ENCODE peak calls at places on chromosomes 6 and 20, in ten cellular contexts. H is iPS-NIHi11; F is ACHN; J is adrenal gland; D is hepatocyte; G is B cell; C is AG08396; L is stimulated activated effector memory CD8-positive, alpha-beta T cell treated with anti-CD3 and anti-CD28 coated beads, Interleukin-12 subunit alpha, Interleukin-12 subunit beta, amount 100 ng/mL, for 72 hours; Q is progenitor cell of endocrine pancreas; W is T-cell. O is an unnamed sample.

GRCh38 chr6:111711476-111711875 is 105.8 kb upstream of the TRAF3IP2 start:
- DNase-seq in W (no peak), H (peak; percentile 33), J (no peak), G (no peak), L (no peak), D (no peak), C (no peak), F (no peak), Q (no peak), O (no peak)

GRCh38 chr6:169887529-169888140 is 136.2 kb downstream of the ERMARD start:
- DNase-seq in H (no peak), W (no peak), L (no peak), G (no peak), D (no peak), F (no peak), C (no peak), Q (no peak), J (no peak), O (no peak)

GRCh38 chr20:38961530-38962043 is 557 bp upstream of the DHX35 start:
- DNase-seq in L (peak; percentile 42), F (no peak), C (no peak), W (no peak), H (peak; percentile 24), D (no peak), J (peak; percentile 17), Q (no peak), G (no peak), O (no peak)

GRCh38 chr6:44194326-44194725 is 22.4 kb upstream of the MYMX start:
- DNase-seq in J (no peak), W (no peak), G (no peak), L (no peak), F (no peak), D (no peak), Q (no peak), H (no peak), C (peak; percentile 2), O (no peak)

GRCh38 chr20:22711981-22712755 is 127.8 kb upstream of the FOXA2 start:
- DNase-seq in F (no peak), J (no peak), C (no peak), D (no peak), Q (no peak), L (no peak), H (no peak), G (no peak), W (no peak), O (no peak)

GRCh38 chr6:170021579-170021978 is 269.3 kb downstream of the DLL1 start:
- DNase-seq in H (no peak), L (no peak), Q (no peak), D (no peak), C (no peak), W (no peak), G (no peak), F (no peak), J (no peak), O (no peak)

GRCh38 chr6:68225729-68226128 is 409.4 kb upstream of the ADGRB3 start:
- DNase-seq in W (no peak), C (no peak), Q (no peak), G (no peak), H (no peak), J (no peak), L (no peak), D (no peak), F (no peak), O (no peak)

GRCh38 chr6:116764557-116764960 is 960 bp downstream of the FAM162B start:
- DNase-seq in J (peak; percentile 19), H (peak; percentile 45), F (no peak), L (no peak), G (no peak), D (peak; percentile 20), Q (peak; percentile 10), W (no peak), C (peak; percentile 41), O (no peak)

GRCh38 chr6:90780141-90780540 is 193.3 kb upstream of the MAP3K7 start:
- DNase-seq in G (no peak), W (no peak), H (no peak), L (no peak), D (no peak), J (no peak), Q (no peak), F (no peak), C (no peak), O (no peak)

GRCh38 chr6:5159162-5159561 is 74.0 kb downstream of the PPP1R3G start:
- DNase-seq in D (no peak), W (no peak), C (no peak), F (no peak), G (no peak), J (no peak), H (no peak), L (no peak), Q (no peak), O (no peak)

GRCh38 chr20:62740286-62741141 is 31.9 kb downstream of the NTSR1 start:
- DNase-seq in D (peak; percentile 51), J (no peak), H (no peak), W (peak; percentile 53), F (peak; percentile 62), Q (no peak), L (peak; percentile 92), G (peak; percentile 80), C (peak; percentile 66), O (peak; percentile 60)

GRCh38 chr6:36756761-36757160 is 59.1 kb downstream of the RAB44 start:
- DNase-seq in G (no peak), C (no peak), Q (no peak), L (no peak), J (no peak), F (no peak), D (no peak), H (no peak), W (no peak), O (no peak)

GRCh38 chr6:109483744-109484075 is 691 bp upstream of the ZBTB24 start:
- DNase-seq in H (no peak), L (no peak), C (no peak), G (no peak), D (no peak), W (no peak), F (no peak), J (no peak), Q (no peak), O (no peak)

GRCh38 chr6:134041093-134041492 is 11.3 kb downstream of the SLC2A12 start:
- DNase-seq in C (peak; percentile 55), D (peak; percentile 20), J (no peak), L (no peak), H (peak; percentile 37), W (no peak), Q (no peak), F (no peak), G (no peak), O (no peak)

GRCh38 chr20:54433653-54434052 is 41.7 kb upstream of the DOK5 start:
- DNase-seq in G (no peak), Q (no peak), C (no peak), J (no peak), F (no peak), D (no peak), L (no peak), W (no peak), H (no peak), O (no peak)

GRCh38 chr6:35139924-35140524 is 1.1 kb downstream of the TCP11 start:
- DNase-seq in W (no peak), G (peak; percentile 62), C (peak; percentile 57), Q (no peak), L (peak; percentile 61), H (peak; percentile 66), D (peak; percentile 78), J (peak; percentile 38), F (peak; percentile 46), O (peak; percentile 9)

GRCh38 chr6:108127826-108128225 is 38.0 kb upstream of the NR2E1 start:
- DNase-seq in G (no peak), L (no peak), D (peak; percentile 71), Q (no peak), W (no peak), H (no peak), C (peak; percentile 65), J (no peak), F (no peak), O (no peak)

GRCh38 chr20:12984863-12985262 is 23.9 kb upstream of the SPTLC3 start:
- DNase-seq in L (no peak), D (no peak), J (no peak), W (no peak), C (no peak), Q (no peak), F (no peak), H (no peak), G (no peak), O (no peak)

GRCh38 chr6:32700391-32701040 is 34.1 kb upstream of the HLA-DQB1 start:
- DNase-seq in F (peak; percentile 47), C (peak; percentile 39), L (peak; percentile 55), G (peak; percentile 44), D (peak; percentile 78), H (peak; percentile 40), W (no peak), Q (peak; percentile 17), J (peak; percentile 46), O (no peak)

GRCh38 chr6:5036309-5036708 is 32.5 kb upstream of the RPP40 start:
- DNase-seq in L (no peak), Q (peak; percentile 23), J (no peak), W (no peak), C (no peak), D (peak; percentile 87), F (no peak), H (peak; percentile 80), G (no peak), O (no peak)

GRCh38 chr6:374956-375355 is 16.6 kb upstream of the IRF4 start:
- DNase-seq in D (no peak), Q (no peak), H (no peak), C (no peak), G (no peak), F (no peak), L (no peak), J (no peak), W (no peak), O (no peak)

GRCh38 chr20:51388227-51388626 is 154.3 kb downstream of the NFATC2 start:
- DNase-seq in H (no peak), W (no peak), F (peak; percentile 22), G (no peak), J (no peak), D (no peak), C (peak; percentile 23), L (no peak), Q (no peak), O (no peak)

GRCh38 chr20:16349518-16350295 is 223.5 kb downstream of the KIF16B start:
- DNase-seq in W (no peak), H (no peak), L (no peak), J (no peak), D (no peak), Q (no peak), F (peak; percentile 22), C (no peak), G (no peak), O (no peak)

GRCh38 chr20:18972251-18972876 is 158.8 kb downstream of the SCP2D1 start:
- DNase-seq in J (no peak), L (peak; percentile 15), F (no peak), C (no peak), G (no peak), H (no peak), Q (no peak), D (no peak), W (no peak), O (no peak)

GRCh38 chr6:147888374-147888773 is 379.9 kb downstream of the SAMD5 start:
- DNase-seq in G (no peak), C (no peak), W (no peak), D (no peak), L (no peak), F (no peak), J (no peak), H (no peak), Q (no peak), O (no peak)

GRCh38 chr20:51767018-51767866 is 948 bp downstream of the ATP9A start:
- DNase-seq in Q (peak; percentile 87), G (no peak), W (no peak), L (peak; percentile 79), H (peak; percentile 92), D (peak; percentile 95), F (peak; percentile 50), J (peak; percentile 80), C (peak; percentile 55), O (no peak)

GRCh38 chr6:131858765-131859490 is 51.1 kb downstream of the ENPP1 start:
- DNase-seq in C (peak; percentile 14), J (no peak), D (no peak), L (no peak), F (peak; percentile 8), W (no peak), G (no peak), Q (no peak), H (no peak), O (no peak)

GRCh38 chr20:57400821-57401564 is 9.8 kb downstream of the RBM38 start:
- DNase-seq in L (no peak), G (peak; percentile 97), H (no peak), F (no peak), J (peak; percentile 15), W (no peak), Q (no peak), D (no peak), C (no peak), O (no peak)